ENCODE peak calls at places on chromosomes 16 and 17, in six cellular contexts. One of them, this sample, is unnamed.

GRCh38 chr17:32870027-32870670 is 6.8 kb downstream of the MYO1D start:
- DNase-seq in esophagus squamous epithelium: no peak
- DNase-seq in thoracic aorta: no peak
- DNase-seq in MM.1S: no peak
- DNase-seq in astrocyte: no peak
- DNase-seq in breast epithelium: no peak
- DNase-seq in this sample: no peak

GRCh38 chr16:11672206-11673090 is 4.2 kb downstream of the SNN start:
- DNase-seq in esophagus squamous epithelium: no peak
- DNase-seq in thoracic aorta: no peak
- DNase-seq in MM.1S: peak
- DNase-seq in astrocyte: no peak
- DNase-seq in breast epithelium: no peak
- DNase-seq in this sample: no peak

GRCh38 chr17:34979650-34980352 is 511 bp upstream of the LIG3 start:
- DNase-seq in esophagus squamous epithelium: no peak
- DNase-seq in thoracic aorta: no peak
- DNase-seq in MM.1S: no peak
- DNase-seq in astrocyte: peak
- DNase-seq in breast epithelium: no peak
- DNase-seq in this sample: no peak

GRCh38 chr17:18851206-18851605 is 6.7 kb upstream of the PRPSAP2 start:
- DNase-seq in esophagus squamous epithelium: no peak
- DNase-seq in thoracic aorta: no peak
- DNase-seq in MM.1S: no peak
- DNase-seq in astrocyte: no peak
- DNase-seq in breast epithelium: no peak
- DNase-seq in this sample: no peak

GRCh38 chr17:2511138-2511461 is 588 bp downstream of the METTL16 start:
- DNase-seq in esophagus squamous epithelium: no peak
- DNase-seq in thoracic aorta: no peak
- DNase-seq in MM.1S: no peak
- DNase-seq in astrocyte: no peak
- DNase-seq in breast epithelium: no peak
- DNase-seq in this sample: no peak

GRCh38 chr16:30351586-30352419 is 3.3 kb downstream of the CD2BP2 start:
- DNase-seq in esophagus squamous epithelium: no peak
- DNase-seq in thoracic aorta: peak
- DNase-seq in MM.1S: no peak
- DNase-seq in astrocyte: peak
- DNase-seq in breast epithelium: peak
- DNase-seq in this sample: peak

GRCh38 chr17:79654350-79654959 is 43.6 kb upstream of the RBFOX3 start:
- DNase-seq in esophagus squamous epithelium: no peak
- DNase-seq in thoracic aorta: no peak
- DNase-seq in MM.1S: no peak
- DNase-seq in astrocyte: no peak
- DNase-seq in breast epithelium: no peak
- DNase-seq in this sample: no peak

GRCh38 chr16:79128706-79129105 is 471.8 kb downstream of the MAF start:
- DNase-seq in esophagus squamous epithelium: no peak
- DNase-seq in thoracic aorta: no peak
- DNase-seq in MM.1S: no peak
- DNase-seq in astrocyte: no peak
- DNase-seq in breast epithelium: no peak
- DNase-seq in this sample: no peak

DNA sequence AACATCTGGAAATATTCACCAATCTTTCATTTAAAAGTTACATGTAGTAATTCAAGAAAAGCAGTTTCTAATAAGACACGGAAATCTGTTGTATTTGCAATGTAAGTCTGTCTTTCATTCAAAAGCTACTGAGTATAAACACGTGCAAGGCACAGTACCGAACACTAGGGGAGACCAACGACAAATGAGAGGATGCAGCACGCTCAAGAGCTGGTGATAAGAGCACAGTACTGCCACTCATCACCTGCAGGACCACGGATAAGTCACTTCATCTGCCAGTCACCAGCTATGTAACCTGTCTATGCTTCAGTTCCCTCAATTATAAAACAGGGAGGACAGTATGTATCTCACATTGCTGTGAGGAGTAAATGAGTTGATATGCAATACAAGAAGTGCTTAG is 67.1 kb downstream of the CLEC18A start:
- DNase-seq in esophagus squamous epithelium: no peak
- DNase-seq in thoracic aorta: no peak
- DNase-seq in MM.1S: peak
- DNase-seq in astrocyte: peak
- DNase-seq in breast epithelium: no peak
- DNase-seq in this sample: no peak
- TF ChIP-seq CTCF in esophagus squamous epithelium: peak
- TF ChIP-seq CTCF in thoracic aorta: no peak
- TF ChIP-seq CTCF in MM.1S: no peak
- TF ChIP-seq CTCF in astrocyte: peak
- TF ChIP-seq CTCF in breast epithelium: no peak
- TF ChIP-seq CTCF in this sample: peak

DNA sequence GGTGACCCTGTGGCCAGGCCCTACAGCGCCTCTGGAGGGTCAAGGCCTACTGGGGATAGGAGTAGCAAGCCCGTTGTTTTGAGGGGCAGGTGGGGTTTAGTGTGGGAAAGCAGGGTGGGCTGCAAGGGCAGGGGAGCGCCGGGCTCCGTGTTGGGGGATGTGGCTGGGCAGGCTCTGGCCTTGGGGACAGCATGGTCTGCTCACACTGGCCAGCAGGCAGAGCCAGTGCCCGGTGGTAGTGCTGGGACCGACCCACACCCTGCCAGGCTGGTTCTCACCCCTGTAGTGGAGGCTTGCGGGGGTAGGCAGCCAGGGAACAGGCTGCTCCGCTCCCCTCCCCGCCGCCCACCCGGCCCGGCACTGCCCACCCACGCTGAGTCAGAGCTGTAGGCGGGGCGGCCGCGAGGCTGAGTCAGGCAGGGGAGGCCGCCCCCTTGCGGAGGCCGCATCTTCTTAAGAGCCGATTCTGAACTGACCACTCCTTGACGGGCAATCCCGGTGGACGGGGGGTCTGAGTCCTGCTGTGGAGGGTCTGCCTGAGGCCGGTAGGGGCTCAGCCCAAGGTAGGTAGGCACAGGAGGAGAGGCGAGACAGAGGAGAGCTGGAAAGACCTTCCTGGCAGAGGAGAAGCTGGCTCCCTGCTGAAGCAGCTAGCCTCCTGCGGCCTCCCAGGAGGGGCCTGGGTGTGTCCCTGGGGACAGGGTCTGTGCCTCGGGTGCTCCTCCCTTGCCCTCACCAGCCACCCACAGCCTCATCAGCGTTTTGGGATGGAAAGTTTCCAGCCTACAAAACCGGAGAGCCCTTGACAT is 62.4 kb downstream of the BAIAP2 start:
- DNase-seq in esophagus squamous epithelium: no peak
- DNase-seq in thoracic aorta: peak
- DNase-seq in MM.1S: no peak
- DNase-seq in astrocyte: peak
- DNase-seq in breast epithelium: no peak
- DNase-seq in this sample: peak
- H3K4me3 ChIP-seq in esophagus squamous epithelium: no peak
- H3K4me3 ChIP-seq in thoracic aorta: peak
- H3K4me3 ChIP-seq in MM.1S: no peak
- H3K4me3 ChIP-seq in astrocyte: peak
- H3K4me3 ChIP-seq in breast epithelium: peak
- H3K4me3 ChIP-seq in this sample: peak

GRCh38 chr17:17105976-17106375 is 63.7 kb downstream of the MPRIP start:
- DNase-seq in esophagus squamous epithelium: no peak
- DNase-seq in thoracic aorta: no peak
- DNase-seq in MM.1S: no peak
- DNase-seq in astrocyte: no peak
- DNase-seq in breast epithelium: no peak
- DNase-seq in this sample: no peak

GRCh38 chr17:17104036-17104435 is 61.8 kb downstream of the MPRIP start:
- DNase-seq in esophagus squamous epithelium: no peak
- DNase-seq in thoracic aorta: no peak
- DNase-seq in MM.1S: no peak
- DNase-seq in astrocyte: no peak
- DNase-seq in breast epithelium: no peak
- DNase-seq in this sample: no peak

GRCh38 chr17:17104494-17104893 is 62.2 kb downstream of the MPRIP start:
- DNase-seq in esophagus squamous epithelium: no peak
- DNase-seq in thoracic aorta: no peak
- DNase-seq in MM.1S: no peak
- DNase-seq in astrocyte: no peak
- DNase-seq in breast epithelium: no peak
- DNase-seq in this sample: peak

GRCh38 chr17:17102176-17102575 is 59.9 kb downstream of the MPRIP start:
- DNase-seq in esophagus squamous epithelium: no peak
- DNase-seq in thoracic aorta: no peak
- DNase-seq in MM.1S: no peak
- DNase-seq in astrocyte: no peak
- DNase-seq in breast epithelium: no peak
- DNase-seq in this sample: no peak

GRCh38 chr17:17103160-17103559 is 60.9 kb downstream of the MPRIP start:
- DNase-seq in esophagus squamous epithelium: no peak
- DNase-seq in thoracic aorta: no peak
- DNase-seq in MM.1S: no peak
- DNase-seq in astrocyte: no peak
- DNase-seq in breast epithelium: no peak
- DNase-seq in this sample: no peak
- H3K27ac ChIP-seq in esophagus squamous epithelium: peak
- H3K27ac ChIP-seq in thoracic aorta: no peak
- H3K27ac ChIP-seq in MM.1S: no peak
- H3K27ac ChIP-seq in astrocyte: no peak
- H3K27ac ChIP-seq in breast epithelium: peak
- H3K27ac ChIP-seq in this sample: peak

GRCh38 chr17:65371702-65372101 is 189.7 kb downstream of the AXIN2 start:
- DNase-seq in esophagus squamous epithelium: no peak
- DNase-seq in thoracic aorta: no peak
- DNase-seq in MM.1S: no peak
- DNase-seq in astrocyte: no peak
- DNase-seq in breast epithelium: no peak
- DNase-seq in this sample: peak
- TF ChIP-seq CTCF in esophagus squamous epithelium: no peak
- TF ChIP-seq CTCF in thoracic aorta: no peak
- TF ChIP-seq CTCF in MM.1S: no peak
- TF ChIP-seq CTCF in astrocyte: no peak
- TF ChIP-seq CTCF in breast epithelium: no peak
- TF ChIP-seq CTCF in this sample: no peak

This sample was measured in left ventricle myocardium inferior.